ENCODE peak calls at places on chromosomes 11 and 22, in ten cellular contexts. A, N, X, B, Y, L, R, P, J and I are unnamed samples.

GRCh38 chr11:66172146-66172545 is 96.3 kb upstream of the RAB1B start:
- DNase-seq in Y (peak), P (peak), J (no peak), L (no peak), N (no peak), X (no peak), A (peak), B (no peak), R (no peak), I (no peak)

GRCh38 chr11:7671347-7671746 is 2.0 kb downstream of the CYB5R2 start:
- DNase-seq in J (no peak), P (no peak), X (no peak), N (no peak), Y (no peak), A (peak), L (no peak), B (no peak), R (no peak), I (no peak)

GRCh38 chr11:62832346-62833234 is at the start of gene TEX54:
- DNase-seq in B (no peak), N (no peak), J (no peak), P (no peak), X (no peak), R (peak), A (no peak), Y (no peak), L (no peak), I (no peak)

GRCh38 chr11:104917259-104918112 is 19.2 kb upstream of the CASP12 start:
- DNase-seq in Y (no peak), B (no peak), R (no peak), J (no peak), N (no peak), L (no peak), A (no peak), P (no peak), X (peak), I (no peak)

GRCh38 chr11:117768506-117768905 is 28.5 kb downstream of the DSCAML1 start:
- DNase-seq in B (no peak), J (no peak), Y (no peak), R (no peak), N (no peak), A (no peak), X (no peak), P (no peak), L (no peak), I (no peak)

GRCh38 chr11:68659158-68659921 is 25.0 kb upstream of the GAL start:
- DNase-seq in R (peak), J (no peak), B (no peak), Y (no peak), X (peak), N (peak), P (no peak), L (no peak), A (peak), I (no peak)

GRCh38 chr11:75631086-75631694 is 37.6 kb downstream of the MAP6 start:
- DNase-seq in L (no peak), B (no peak), N (no peak), J (no peak), A (no peak), P (no peak), X (no peak), Y (no peak), R (no peak), I (no peak)

GRCh38 chr22:25419247-25420113 is 145.0 kb upstream of the GRK3 start:
- DNase-seq in L (no peak), B (no peak), P (no peak), N (no peak), J (peak), Y (no peak), X (peak), R (peak), A (no peak), I (no peak)

GRCh38 chr11:126870021-126870420 is 130.5 kb downstream of the KIRREL3 start:
- DNase-seq in Y (no peak), R (no peak), P (no peak), N (no peak), B (no peak), L (no peak), X (no peak), A (no peak), J (peak), I (no peak)

GRCh38 chr22:32994921-32995320 is 63.3 kb downstream of the SYN3 start:
- DNase-seq in N (peak), L (no peak), R (no peak), B (no peak), P (no peak), X (peak), Y (no peak), J (no peak), A (no peak), I (no peak)

GRCh38 chr11:86303257-86303656 is 1.2 kb downstream of the HIKESHI start:
- DNase-seq in B (no peak), R (no peak), N (no peak), J (no peak), Y (no peak), X (no peak), P (no peak), A (no peak), L (no peak), I (no peak)

GRCh38 chr11:32982626-32983025 is 33.1 kb upstream of the DEPDC7 start:
- DNase-seq in B (no peak), R (no peak), Y (no peak), L (no peak), N (no peak), A (no peak), P (no peak), X (no peak), J (no peak), I (no peak)

GRCh38 chr11:2816941-2817421 is 68.6 kb downstream of the CDKN1C start:
- DNase-seq in J (no peak), Y (no peak), A (no peak), B (no peak), X (no peak), N (no peak), P (no peak), R (no peak), L (no peak), I (no peak)

GRCh38 chr22:20424937-20425587 is 12.6 kb downstream of the SCARF2 start:
- DNase-seq in B (no peak), J (peak), A (no peak), L (peak), P (no peak), Y (no peak), N (no peak), X (peak), R (no peak), I (no peak)

GRCh38 chr11:6855971-6856542 is 6.8 kb upstream of the OR10A2 start:
- DNase-seq in A (peak), N (no peak), P (no peak), L (no peak), R (no peak), B (no peak), J (no peak), X (peak), Y (no peak), I (no peak)

GRCh38 chr22:25698986-25699385 is 43.0 kb upstream of the MYO18B start:
- DNase-seq in Y (no peak), X (no peak), B (no peak), J (no peak), P (no peak), A (no peak), R (no peak), N (no peak), L (no peak), I (no peak)

GRCh38 chr22:44444341-44445306 is 53.4 kb downstream of the RTL6 start:
- DNase-seq in Y (no peak), A (no peak), P (no peak), B (no peak), R (no peak), N (peak), J (peak), L (peak), X (no peak), I (no peak)

GRCh38 chr11:119878990-119879389 is 150.0 kb upstream of the NECTIN1 start:
- DNase-seq in B (no peak), L (no peak), A (peak), J (no peak), X (no peak), N (no peak), P (no peak), Y (no peak), R (no peak), I (no peak)

GRCh38 chr11:128940603-128941002 is 2.1 kb downstream of the TP53AIP1 start:
- DNase-seq in P (no peak), L (no peak), N (no peak), B (no peak), A (peak), R (no peak), J (no peak), X (no peak), Y (no peak), I (no peak)

GRCh38 chr22:44625981-44626687 is 75.9 kb upstream of the PRR5 start:
- DNase-seq in B (peak), N (no peak), P (peak), Y (peak), R (peak), L (peak), X (peak), A (peak), J (peak), I (peak)

GRCh38 chr11:65927904-65928397 is 8.7 kb downstream of the DRAP1 start:
- DNase-seq in A (no peak), Y (no peak), L (no peak), X (no peak), B (peak), N (peak), P (peak), R (no peak), J (no peak), I (peak)

GRCh38 chr22:38965614-38966378 is 8.4 kb downstream of the APOBEC3A start:
- DNase-seq in B (no peak), N (no peak), R (no peak), J (no peak), Y (no peak), A (no peak), P (no peak), L (no peak), X (no peak), I (no peak)

GRCh38 chr11:32580967-32581366 is 2.7 kb upstream of the EIF3M start:
- DNase-seq in B (no peak), X (no peak), L (no peak), J (no peak), A (peak), N (no peak), Y (no peak), R (no peak), P (no peak), I (no peak)

GRCh38 chr11:23688835-23689234 is 808.0 kb upstream of the LUZP2 start:
- DNase-seq in P (no peak), N (no peak), X (no peak), R (no peak), L (no peak), J (no peak), A (no peak), B (no peak), Y (no peak), I (no peak)

GRCh38 chr11:33160147-33160546 is 1.1 kb downstream of the CSTF3 start:
- DNase-seq in J (no peak), L (no peak), X (peak), N (no peak), R (peak), B (no peak), P (no peak), A (peak), Y (no peak), I (no peak)

GRCh38 chr11:64742940-64743590 is 877 bp downstream of the RASGRP2 start:
- DNase-seq in R (no peak), B (peak), J (peak), A (peak), X (no peak), Y (no peak), N (peak), L (peak), P (peak), I (peak)

GRCh38 chr11:109677876-109678275 is 255.9 kb downstream of the C11orf87 start:
- DNase-seq in L (no peak), X (no peak), P (no peak), Y (no peak), B (no peak), A (no peak), J (no peak), R (no peak), N (no peak), I (no peak)

GRCh38 chr22:50599816-50600454 is 658 bp upstream of the MAPK8IP2 start:
- DNase-seq in L (peak), R (no peak), P (peak), Y (no peak), A (peak), X (no peak), J (peak), B (peak), N (peak), I (no peak)

GRCh38 chr11:15893080-15893492 is 463.3 kb downstream of the SOX6 start:
- DNase-seq in Y (no peak), B (no peak), A (no peak), N (no peak), P (no peak), X (no peak), L (no peak), R (no peak), J (no peak), I (no peak)

GRCh38 chr11:102794382-102794781 is 3.6 kb downstream of the MMP1 start:
- DNase-seq in J (peak), P (no peak), X (peak), N (no peak), R (no peak), B (no peak), Y (peak), A (peak), L (peak), I (no peak)

GRCh38 chr11:66343176-66343575 is 1.7 kb downstream of the BRMS1 start:
- DNase-seq in P (no peak), X (no peak), N (no peak), R (no peak), J (no peak), L (no peak), A (no peak), B (no peak), Y (no peak), I (no peak)

GRCh38 chr11:82733444-82734119 is at the start of gene FAM181B:
- DNase-seq in P (peak), X (peak), R (no peak), Y (no peak), L (peak), N (no peak), B (no peak), A (peak), J (peak), I (no peak)

GRCh38 chr22:37484115-37485005 is 1.8 kb downstream of the MFNG start:
- DNase-seq in L (no peak), P (peak), N (peak), J (no peak), X (no peak), B (peak), Y (no peak), A (no peak), R (no peak), I (peak)

GRCh38 chr11:123247813-123248379 is 52.8 kb upstream of the CLMP start:
- DNase-seq in P (no peak), N (no peak), B (no peak), X (no peak), J (no peak), Y (no peak), R (no peak), L (no peak), A (no peak), I (no peak)

GRCh38 chr22:38298312-38299000 is 18.8 kb downstream of the CSNK1E start:
- DNase-seq in L (peak), P (peak), A (peak), N (no peak), Y (peak), R (no peak), J (peak), B (peak), X (no peak), I (no peak)

GRCh38 chr22:30196141-30196866 is 50.3 kb downstream of the LIF start:
- DNase-seq in R (peak), J (peak), Y (peak), A (peak), X (peak), L (peak), N (peak), B (no peak), P (peak), I (no peak)

GRCh38 chr11:65478411-65479183 is 20.2 kb upstream of the MALAT1 start:
- DNase-seq in X (peak), Y (no peak), L (no peak), A (peak), N (no peak), J (peak), P (no peak), B (no peak), R (no peak), I (no peak)